ENCODE peak calls at places on chromosomes 5 and 9, in four cellular contexts. T is prostate gland, J is brain microvascular endothelial cell, Y is fibroblast of lung. H is an unnamed sample.
A peak's percentile ranks its signal among the peaks of the same experiment; 100 is the strongest.

GRCh38 chr5:35117960-35118359 is 70.2 kb upstream of the AGXT2 start:
- DNase-seq in T (no peak), J (peak; percentile 75), Y (peak; percentile 78), H (peak; percentile 22)

GRCh38 chr5:107633171-107633901 is 37.4 kb downstream of the EFNA5 start:
- DNase-seq in T (no peak), J (peak; percentile 38), Y (peak; percentile 80), H (no peak)

GRCh38 chr5:34570721-34571379 is 85.3 kb upstream of the RAI14 start:
- DNase-seq in T (no peak), J (peak; percentile 74), Y (peak; percentile 91), H (peak; percentile 65)

GRCh38 chr9:88953401-88954029 is 37.8 kb upstream of the S1PR3 start:
- DNase-seq in T (no peak), J (peak; percentile 62), Y (peak; percentile 84), H (no peak)

GRCh38 chr5:77266291-77266690 is 55.8 kb downstream of the PDE8B start:
- DNase-seq in T (no peak), J (peak; percentile 61), Y (peak; percentile 33), H (no peak)

GRCh38 chr9:133005221-133005760 is 25.5 kb upstream of the GTF3C5 start:
- DNase-seq in T (no peak), J (no peak), Y (no peak), H (no peak)

GRCh38 chr9:14747116-14747515 is 24.6 kb upstream of the CER1 start:
- DNase-seq in T (no peak), J (no peak), Y (no peak), H (no peak)

GRCh38 chr5:173352366-173353069 is 24.3 kb upstream of the STC2 start:
- DNase-seq in T (no peak), J (no peak), Y (no peak), H (no peak)

GRCh38 chr5:72281764-72282499 is 38.1 kb downstream of the MRPS27 start:
- DNase-seq in T (no peak), J (peak; percentile 52), Y (peak; percentile 82), H (peak; percentile 71)

GRCh38 chr5:155620819-155621410 is 607.4 kb downstream of the KIF4B start:
- DNase-seq in T (no peak), J (no peak), Y (no peak), H (no peak)

GRCh38 chr9:2341956-2342355 is 279.6 kb upstream of the VLDLR start:
- DNase-seq in T (no peak), J (no peak), Y (no peak), H (no peak)

GRCh38 chr9:37919166-37919955 is 15.4 kb upstream of the SLC25A51 start:
- DNase-seq in T (no peak), J (no peak), Y (no peak), H (no peak)

GRCh38 chr9:117734523-117735314 is 30.5 kb downstream of the TLR4 start:
- DNase-seq in T (no peak), J (peak; percentile 66), Y (peak; percentile 64), H (peak; percentile 72)

GRCh38 chr5:159240301-159240870 is 22.7 kb upstream of the UBLCP1 start:
- DNase-seq in T (no peak), J (peak; percentile 66), Y (peak; percentile 76), H (peak; percentile 29)

GRCh38 chr9:124797343-124798103 is 20.6 kb downstream of the OLFML2A start:
- DNase-seq in T (no peak), J (no peak), Y (no peak), H (no peak)

GRCh38 chr5:141245250-141245717 is at the start of gene PCDHB15:
- DNase-seq in T (no peak), J (no peak), Y (no peak), H (no peak)

GRCh38 chr9:136858844-136859757 is 7.0 kb downstream of the MAMDC4 start:
- DNase-seq in T (peak; percentile 81), J (no peak), Y (peak; percentile 45), H (no peak)

GRCh38 chr5:150155258-150156032 is at the start of gene PDGFRB:
- DNase-seq in T (peak; percentile 47), J (peak; percentile 85), Y (peak; percentile 87), H (peak; percentile 75)

GRCh38 chr5:83374547-83374946 is 97.0 kb upstream of the VCAN start:
- DNase-seq in T (no peak), J (no peak), Y (peak; percentile 72), H (no peak)

GRCh38 chr5:13831236-13831810 is 113.2 kb downstream of the DNAH5 start:
- DNase-seq in T (no peak), J (no peak), Y (peak; percentile 47), H (no peak)

GRCh38 chr5:172802585-172803176 is 31.4 kb upstream of the ERGIC1 start:
- DNase-seq in T (no peak), J (peak; percentile 82), Y (peak; percentile 80), H (no peak)

GRCh38 chr5:58412081-58412480 is 47.8 kb downstream of the PLK2 start:
- DNase-seq in T (no peak), J (no peak), Y (peak; percentile 36), H (no peak)

GRCh38 chr9:132049323-132049882 is 30.3 kb downstream of the MED27 start:
- DNase-seq in T (no peak), J (no peak), Y (peak; percentile 20), H (no peak)

GRCh38 chr9:138104251-138105122 is 226.9 kb downstream of the CACNA1B start:
- DNase-seq in T (peak; percentile 1), J (no peak), Y (no peak), H (no peak)

GRCh38 chr9:30815585-30815984 is 1568.9 kb upstream of the ACO1 start:
- DNase-seq in T (no peak), J (no peak), Y (no peak), H (no peak)

GRCh38 chr5:153952893-153953292 is 85.8 kb downstream of the FAM114A2 start:
- DNase-seq in T (no peak), J (no peak), Y (peak; percentile 18), H (peak; percentile 68)

GRCh38 chr9:21311888-21312287 is 6.8 kb upstream of the IFNA5 start:
- DNase-seq in T (no peak), J (no peak), Y (no peak), H (no peak)

GRCh38 chr5:92505925-92506324 is 1075.1 kb downstream of the NR2F1-AS1 start:
- DNase-seq in T (no peak), J (no peak), Y (peak; percentile 15), H (no peak)

GRCh38 chr9:126056312-126057021 is 270.2 kb upstream of the MVB12B start:
- DNase-seq in T (no peak), J (no peak), Y (no peak), H (no peak)

GRCh38 chr9:127417130-127418036 is 6.8 kb upstream of the ZNF79 start:
- DNase-seq in T (peak; percentile 36), J (no peak), Y (peak; percentile 33), H (peak; percentile 75)

GRCh38 chr5:154811653-154812465 is 38.5 kb downstream of the FAXDC2 start:
- DNase-seq in T (peak; percentile 32), J (peak; percentile 61), Y (peak; percentile 52), H (no peak)

GRCh38 chr9:78025186-78025585 is 6.4 kb downstream of the GNAQ start:
- DNase-seq in T (no peak), J (no peak), Y (no peak), H (no peak)

GRCh38 chr9:78026947-78027346 is 4.7 kb downstream of the GNAQ start:
- DNase-seq in T (no peak), J (no peak), Y (peak; percentile 55), H (no peak)

GRCh38 chr9:78021692-78022091 is 9.9 kb downstream of the GNAQ start:
- DNase-seq in T (peak; percentile 3), J (no peak), Y (no peak), H (no peak)

GRCh38 chr9:78026416-78026815 is 5.2 kb downstream of the GNAQ start:
- DNase-seq in T (no peak), J (no peak), Y (peak; percentile 33), H (no peak)

DNA sequence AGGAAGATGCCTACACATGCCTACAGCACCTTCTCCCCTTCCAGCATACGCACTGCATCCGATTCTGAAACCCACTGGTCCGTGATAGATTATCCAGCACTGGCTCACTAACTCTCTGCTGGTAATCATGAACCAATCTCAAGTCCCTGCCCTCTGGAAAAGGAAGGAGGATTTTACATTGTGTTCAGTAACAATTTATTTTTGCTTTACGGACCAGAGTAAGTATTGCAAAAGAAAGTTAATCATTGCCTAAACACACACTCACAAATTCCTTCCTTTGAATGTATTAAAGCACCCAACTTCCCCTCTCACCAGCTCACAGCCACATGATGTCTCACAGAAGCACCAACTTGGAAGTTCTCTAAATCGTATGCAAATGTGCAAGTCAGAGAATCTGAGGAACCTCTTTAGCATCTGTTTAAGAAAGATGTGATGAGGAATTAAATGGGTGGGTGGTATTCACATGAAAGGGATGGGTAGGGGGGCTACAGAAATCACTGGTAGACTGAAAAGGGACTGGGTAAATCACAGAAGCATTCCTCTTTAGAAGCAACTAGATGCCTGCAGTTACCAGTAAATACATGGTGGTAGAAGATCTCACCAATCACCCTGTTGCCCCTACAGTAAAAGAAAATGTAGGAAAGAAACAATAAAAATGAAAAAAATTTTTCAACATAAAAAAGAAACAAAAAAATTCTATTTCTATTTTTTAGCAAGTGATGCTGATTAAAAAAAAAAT is 8.4 kb downstream of the GNAQ start:
- DNase-seq in T (no peak), J (no peak), Y (peak; percentile 83), H (no peak)
- H3K4me3 ChIP-seq in T (no peak overlapping the region), J (no peak overlapping the region), Y (peak overlapping the region; percentile 4), H (no peak overlapping the region)

DNA sequence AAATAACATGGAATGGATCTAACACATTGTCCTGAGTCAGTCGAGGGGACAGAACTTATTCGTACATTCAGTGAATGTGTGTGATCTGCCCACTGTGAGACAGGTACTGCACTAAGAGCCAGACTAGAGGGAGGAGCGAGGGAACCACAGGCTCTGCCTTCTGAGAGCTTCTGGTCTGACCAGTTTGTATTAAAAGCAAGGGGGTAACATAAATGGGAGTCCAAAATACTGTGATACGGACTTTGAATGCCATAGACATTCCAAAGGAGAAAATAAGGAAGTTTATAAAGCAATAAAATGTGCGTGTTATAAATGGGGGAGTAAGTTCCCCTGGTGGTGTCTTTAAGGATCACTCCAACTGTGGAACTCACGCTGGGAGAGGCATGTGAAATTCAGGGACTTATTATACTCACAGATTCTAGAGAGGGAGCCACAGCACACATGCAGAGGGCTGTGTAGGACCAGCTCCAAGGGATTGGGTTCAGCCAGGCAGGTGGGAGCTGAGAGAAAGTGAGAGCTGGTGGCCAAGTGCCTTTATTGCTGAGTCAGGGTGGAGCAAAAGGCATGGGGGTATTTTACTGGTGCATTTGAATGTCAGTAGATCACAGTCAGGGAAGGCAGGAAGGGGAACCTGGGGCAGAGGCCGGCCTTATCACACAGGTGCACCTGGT is 186.5 kb upstream of the WWC1 start:
- DNase-seq in T (no peak), J (no peak), Y (peak; percentile 33), H (no peak)
- TF ChIP-seq CTCF in T (peak; percentile 39), J (peak; percentile 10), Y (peak; percentile 9), H (peak; percentile 15)

DNA sequence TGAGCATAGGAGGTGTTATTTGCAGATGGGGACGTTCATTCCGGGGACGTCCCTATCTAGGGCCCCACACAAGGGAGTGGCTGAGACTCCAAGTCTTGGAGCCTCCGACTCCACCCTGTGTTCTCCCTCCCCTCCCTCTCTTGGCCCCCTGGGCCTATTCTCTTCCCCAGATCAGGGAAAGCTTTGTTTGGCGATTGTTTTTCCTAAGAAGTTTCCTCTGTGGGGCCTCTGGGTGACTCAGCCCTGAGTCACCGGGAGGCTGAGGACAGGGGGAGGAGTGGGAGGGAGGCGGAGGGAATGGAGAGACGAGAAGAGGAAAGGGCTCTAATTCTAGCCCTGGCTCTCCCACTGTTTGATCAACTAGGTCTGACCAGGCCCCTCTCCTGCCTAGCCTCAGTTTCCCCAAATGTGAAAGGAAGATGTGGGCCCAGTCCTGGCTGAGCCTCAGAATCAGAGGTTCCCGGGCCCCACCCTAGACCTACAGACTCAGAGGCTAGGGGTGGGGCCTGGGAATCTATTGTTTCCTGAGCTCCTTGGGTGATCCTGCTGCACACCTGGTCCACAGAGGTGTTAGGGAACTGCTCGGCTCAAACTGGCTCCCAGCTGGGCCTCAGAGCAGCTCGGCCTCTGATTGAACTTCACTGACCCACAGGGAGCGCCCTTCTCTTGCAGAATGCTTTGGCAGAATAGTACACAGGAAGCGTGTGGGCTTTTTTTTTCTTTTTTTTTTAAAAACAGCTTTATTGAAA is 19.2 kb downstream of the GSN start:
- DNase-seq in T (peak; percentile 73), J (peak; percentile 90), Y (peak; percentile 95), H (peak; percentile 87)
- H3K4me3 ChIP-seq in T (no peak overlapping the region), J (peak overlapping the region; percentile 1), Y (no peak overlapping the region), H (no peak overlapping the region)

GRCh38 chr9:78004478-78005229 is 27.0 kb downstream of the GNAQ start:
- DNase-seq in T (no peak), J (no peak), Y (no peak), H (no peak)
- TF ChIP-seq CTCF in T (no peak), J (peak; percentile 34), Y (peak; percentile 21), H (peak; percentile 32)